ENCODE peak calls at places on chromosomes 3 and 15, in eight cellular contexts. U, R, X, I, N, Y, G and T are unnamed samples.

GRCh38 chr3:195583831-195584542 is at the start of gene APOD:
- DNase-seq in U (no peak), R (no peak), X (no peak), I (peak; percentile 5), N (peak; percentile 44), Y (no peak), G (peak; percentile 51), T (no peak)

GRCh38 chr3:32508731-32509130 is 6.1 kb upstream of the CMTM6 start:
- DNase-seq in U (no peak), R (no peak), X (no peak), I (no peak), N (peak; percentile 23), Y (no peak), G (no peak), T (no peak)

GRCh38 chr3:52998781-52999509 is 46.9 kb downstream of the SFMBT1 start:
- DNase-seq in U (no peak), R (peak; percentile 19), X (no peak), I (no peak), N (peak; percentile 44), Y (no peak), G (no peak), T (no peak)

GRCh38 chr3:13148561-13149330 is 75.5 kb upstream of the IQSEC1 start:
- DNase-seq in U (no peak), R (no peak), X (no peak), I (no peak), N (no peak), Y (no peak), G (no peak), T (peak; percentile 39)

GRCh38 chr3:151183253-151183652 is 19.8 kb downstream of the GPR171 start:
- DNase-seq in U (no peak), R (no peak), X (no peak), I (no peak), N (no peak), Y (no peak), G (no peak), T (no peak)

GRCh38 chr3:55322649-55323048 is 164.5 kb downstream of the WNT5A start:
- DNase-seq in U (no peak), R (no peak), X (no peak), I (no peak), N (no peak), Y (no peak), G (no peak), T (no peak)

GRCh38 chr15:42584031-42584765 is 8.8 kb downstream of the STARD9 start:
- DNase-seq in U (no peak), R (no peak), X (no peak), I (no peak), N (no peak), Y (no peak), G (no peak), T (peak; percentile 68)

GRCh38 chr3:163335429-163335828 is 1742.9 kb downstream of the SI start:
- DNase-seq in U (no peak), R (no peak), X (no peak), I (no peak), N (no peak), Y (no peak), G (no peak), T (no peak)

GRCh38 chr3:58955308-58955707 is 94.5 kb downstream of the CFAP20DC start:
- DNase-seq in U (no peak), R (no peak), X (no peak), I (no peak), N (no peak), Y (no peak), G (peak; percentile 14), T (peak; percentile 45)

GRCh38 chr15:38267416-38268022 is 14.9 kb downstream of the SPRED1 start:
- DNase-seq in U (no peak), R (no peak), X (no peak), I (no peak), N (no peak), Y (no peak), G (no peak), T (no peak)

GRCh38 chr3:39141211-39141995 is 12.0 kb downstream of the CSRNP1 start:
- DNase-seq in U (no peak), R (no peak), X (no peak), I (no peak), N (peak; percentile 91), Y (no peak), G (peak; percentile 56), T (peak; percentile 55)

GRCh38 chr15:31260646-31261265 is 65.9 kb upstream of the KLF13 start:
- DNase-seq in U (no peak), R (no peak), X (peak; percentile 77), I (no peak), N (no peak), Y (no peak), G (no peak), T (no peak)

GRCh38 chr15:45023659-45024320 is 795 bp downstream of the SORD start:
- DNase-seq in U (no peak), R (no peak), X (no peak), I (no peak), N (peak; percentile 28), Y (no peak), G (no peak), T (peak; percentile 63)

GRCh38 chr15:101532865-101533264 is 43.4 kb upstream of the PCSK6 start:
- DNase-seq in U (no peak), R (no peak), X (no peak), I (no peak), N (no peak), Y (no peak), G (no peak), T (no peak)

GRCh38 chr3:189630667-189631372 is 369 bp upstream of the TP63 start:
- DNase-seq in U (no peak), R (no peak), X (no peak), I (no peak), N (no peak), Y (no peak), G (no peak), T (no peak)

GRCh38 chr3:49805884-49806701 is 3.0 kb downstream of the INKA1 start:
- DNase-seq in U (no peak), R (no peak), X (no peak), I (no peak), N (no peak), Y (peak; percentile 46), G (no peak), T (peak; percentile 66)

GRCh38 chr15:33027636-33028035 is 166.9 kb downstream of the FMN1 start:
- DNase-seq in U (no peak), R (no peak), X (no peak), I (no peak), N (no peak), Y (no peak), G (no peak), T (no peak)

GRCh38 chr3:133527306-133527705 is 46.2 kb upstream of the CDV3 start:
- DNase-seq in U (no peak), R (no peak), X (no peak), I (no peak), N (no peak), Y (no peak), G (peak; percentile 77), T (no peak)

GRCh38 chr15:85582719-85583089 is 202.3 kb downstream of the AKAP13 start:
- DNase-seq in U (no peak), R (no peak), X (no peak), I (no peak), N (no peak), Y (peak; percentile 77), G (no peak), T (no peak)

GRCh38 chr3:152176241-152176640 is 92.5 kb upstream of the MBNL1 start:
- DNase-seq in U (no peak), R (no peak), X (no peak), I (peak; percentile 49), N (no peak), Y (no peak), G (no peak), T (no peak)

GRCh38 chr3:134350861-134351311 is 23.4 kb downstream of the AMOTL2 start:
- DNase-seq in U (no peak), R (no peak), X (no peak), I (no peak), N (peak; percentile 98), Y (no peak), G (no peak), T (peak; percentile 73)

GRCh38 chr15:57146394-57147140 is 228.1 kb downstream of the TCF12 start:
- DNase-seq in U (peak; percentile 6), R (no peak), X (no peak), I (no peak), N (peak; percentile 53), Y (no peak), G (peak; percentile 91), T (no peak)

GRCh38 chr3:52527039-52527731 is 6.5 kb downstream of the NT5DC2 start:
- DNase-seq in U (no peak), R (no peak), X (no peak), I (no peak), N (no peak), Y (no peak), G (no peak), T (no peak)

GRCh38 chr15:100131321-100132224 is 210.2 kb downstream of the ADAMTS17 start:
- DNase-seq in U (peak; percentile 84), R (no peak), X (no peak), I (no peak), N (peak; percentile 32), Y (peak; percentile 15), G (no peak), T (peak; percentile 80)

GRCh38 chr3:161332792-161333191 is 38.5 kb downstream of the SPTSSB start:
- DNase-seq in U (no peak), R (no peak), X (no peak), I (no peak), N (peak; percentile 30), Y (no peak), G (no peak), T (no peak)

GRCh38 chr15:68768321-68768720 is 52.4 kb downstream of the ANP32A start:
- DNase-seq in U (no peak), R (peak; percentile 7), X (peak; percentile 4), I (no peak), N (peak; percentile 78), Y (no peak), G (peak; percentile 53), T (no peak)

GRCh38 chr3:176780766-176781165 is 416.5 kb downstream of the TBL1XR1 start:
- DNase-seq in U (no peak), R (no peak), X (no peak), I (no peak), N (no peak), Y (no peak), G (no peak), T (no peak)

GRCh38 chr3:193853511-193854219 is 260.7 kb downstream of the OPA1 start:
- DNase-seq in U (no peak), R (no peak), X (no peak), I (no peak), N (no peak), Y (no peak), G (no peak), T (no peak)

GRCh38 chr3:194397757-194398312 is 1.2 kb downstream of the GP5 start:
- DNase-seq in U (no peak), R (no peak), X (no peak), I (no peak), N (peak; percentile 8), Y (peak; percentile 53), G (peak; percentile 59), T (peak; percentile 79)

GRCh38 chr15:81160312-81161214 is 26.5 kb downstream of the CFAP161 start:
- DNase-seq in U (no peak), R (no peak), X (no peak), I (peak; percentile 50), N (peak; percentile 83), Y (no peak), G (peak; percentile 22), T (no peak)

GRCh38 chr3:192597511-192597910 is 129.8 kb downstream of the FGF12 start:
- DNase-seq in U (no peak), R (no peak), X (no peak), I (no peak), N (peak; percentile 49), Y (no peak), G (peak; percentile 37), T (no peak)

GRCh38 chr3:40848411-40848810 is 323.7 kb downstream of the ZNF621 start:
- DNase-seq in U (no peak), R (no peak), X (no peak), I (no peak), N (no peak), Y (no peak), G (no peak), T (no peak)

GRCh38 chr3:64053581-64053980 is 30.3 kb upstream of the PSMD6 start:
- DNase-seq in U (no peak), R (no peak), X (no peak), I (no peak), N (no peak), Y (no peak), G (peak; percentile 66), T (no peak)

GRCh38 chr3:172170310-172170709 is 130.9 kb downstream of the FNDC3B start:
- DNase-seq in U (no peak), R (no peak), X (no peak), I (no peak), N (no peak), Y (no peak), G (no peak), T (no peak)